ENCODE peak calls at places on chromosomes 12 and 14, in eight cellular contexts. U is B cell, D is AG04450, Z is heart right ventricle, K is nephron progenitor cell, Q is A673, A is upper lobe of right lung, C is dorsolateral prefrontal cortex. I is an unnamed sample.

GRCh38 chr12:28759334-28759733 is 389.7 kb upstream of the FAR2 start:
- DNase-seq in U (no peak), D (no peak), Z (no peak), K (no peak), Q (peak), A (no peak), C (no peak), I (no peak)

GRCh38 chr12:96196781-96197180 is 2.6 kb downstream of the ELK3 start:
- DNase-seq in U (no peak), D (no peak), Z (no peak), K (no peak), Q (no peak), A (no peak), C (no peak), I (no peak)

GRCh38 chr12:47237751-47238211 is 158.0 kb upstream of the AMIGO2 start:
- DNase-seq in U (no peak), D (no peak), Z (no peak), K (no peak), Q (no peak), A (no peak), C (no peak), I (no peak)

GRCh38 chr12:88839486-88839885 is 259.2 kb upstream of the KITLG start:
- DNase-seq in U (no peak), D (no peak), Z (no peak), K (no peak), Q (no peak), A (no peak), C (no peak), I (no peak)

GRCh38 chr12:7716391-7716790 is 5.2 kb downstream of the DPPA3 start:
- DNase-seq in U (peak), D (no peak), Z (no peak), K (no peak), Q (no peak), A (no peak), C (no peak), I (no peak)

GRCh38 chr14:22487401-22487800 is 101.6 kb downstream of the DAD1 start:
- DNase-seq in U (no peak), D (no peak), Z (no peak), K (no peak), Q (no peak), A (no peak), C (no peak), I (no peak)

GRCh38 chr12:7046383-7047143 is 14.0 kb upstream of the C1S start:
- DNase-seq in U (no peak), D (no peak), Z (no peak), K (no peak), Q (no peak), A (no peak), C (no peak), I (no peak)

GRCh38 chr12:47781479-47782371 is 8.7 kb downstream of the SLC48A1 start:
- DNase-seq in U (no peak), D (no peak), Z (no peak), K (no peak), Q (no peak), A (peak), C (no peak), I (no peak)

GRCh38 chr12:78584695-78585094 is 279.9 kb upstream of the SYT1 start:
- DNase-seq in U (no peak), D (no peak), Z (no peak), K (no peak), Q (peak), A (no peak), C (no peak), I (no peak)

GRCh38 chr12:132600048-132601032 is 10.0 kb downstream of the LRCOL1 start:
- DNase-seq in U (peak), D (no peak), Z (peak), K (peak), Q (peak), A (peak), C (peak), I (peak)

GRCh38 chr14:75426332-75427125 is 1.3 kb upstream of the JDP2 start:
- DNase-seq in U (peak), D (no peak), Z (no peak), K (no peak), Q (no peak), A (no peak), C (no peak), I (no peak)

GRCh38 chr12:109615556-109616229 is 42.1 kb downstream of the MVK start:
- DNase-seq in U (no peak), D (no peak), Z (no peak), K (no peak), Q (no peak), A (no peak), C (no peak), I (no peak)

GRCh38 chr12:109619002-109619604 is 45.5 kb downstream of the MVK start:
- DNase-seq in U (no peak), D (no peak), Z (no peak), K (no peak), Q (no peak), A (no peak), C (no peak), I (no peak)

GRCh38 chr12:109617496-109617895 is 43.9 kb downstream of the MVK start:
- DNase-seq in U (no peak), D (no peak), Z (no peak), K (no peak), Q (no peak), A (no peak), C (peak), I (no peak)

GRCh38 chr12:109621271-109621671 is 47.7 kb downstream of the MVK start:
- DNase-seq in U (no peak), D (no peak), Z (no peak), K (no peak), Q (peak), A (no peak), C (no peak), I (no peak)

GRCh38 chr12:109618091-109618490 is 44.5 kb downstream of the MVK start:
- DNase-seq in U (no peak), D (no peak), Z (no peak), K (no peak), Q (no peak), A (no peak), C (no peak), I (no peak)
- TF ChIP-seq CTCF in U (no peak), D (no peak), Z (no peak), K (no peak), Q (no peak), A (no peak), C (no peak), I (no peak)

GRCh38 chr14:80930836-80931389 is 10.6 kb downstream of the CEP128 start:
- DNase-seq in U (peak), D (peak), Z (no peak), K (no peak), Q (peak), A (no peak), C (no peak), I (no peak)

GRCh38 chr14:80924365-80925103 is 17.0 kb downstream of the CEP128 start:
- DNase-seq in U (no peak), D (no peak), Z (no peak), K (no peak), Q (no peak), A (no peak), C (no peak), I (no peak)

GRCh38 chr14:80930095-80930494 is 11.4 kb downstream of the CEP128 start:
- DNase-seq in U (no peak), D (no peak), Z (no peak), K (no peak), Q (no peak), A (no peak), C (no peak), I (no peak)

GRCh38 chr14:80926706-80927384 is 14.7 kb downstream of the CEP128 start:
- DNase-seq in U (no peak), D (peak), Z (no peak), K (no peak), Q (no peak), A (no peak), C (no peak), I (no peak)

GRCh38 chr14:80927385-80927989 is 14.1 kb downstream of the CEP128 start:
- DNase-seq in U (no peak), D (no peak), Z (no peak), K (no peak), Q (no peak), A (no peak), C (no peak), I (no peak)
- TF ChIP-seq CTCF in U (no peak), D (peak), Z (no peak), K (no peak), Q (peak), A (no peak), C (no peak), I (no peak)

GRCh38 chr12:13350381-13350780 is 153.9 kb downstream of the EMP1 start:
- DNase-seq in U (no peak), D (no peak), Z (no peak), K (no peak), Q (no peak), A (no peak), C (no peak), I (no peak)

GRCh38 chr12:13348464-13348863 is 151.9 kb downstream of the EMP1 start:
- DNase-seq in U (no peak), D (no peak), Z (no peak), K (no peak), Q (no peak), A (no peak), C (no peak), I (no peak)

GRCh38 chr12:13350946-13351345 is 154.4 kb downstream of the EMP1 start:
- DNase-seq in U (no peak), D (no peak), Z (no peak), K (no peak), Q (no peak), A (no peak), C (no peak), I (no peak)

GRCh38 chr12:13345722-13346121 is 149.2 kb downstream of the EMP1 start:
- DNase-seq in U (no peak), D (no peak), Z (no peak), K (no peak), Q (no peak), A (no peak), C (no peak), I (no peak)

GRCh38 chr12:13347241-13348043 is 150.9 kb downstream of the EMP1 start:
- DNase-seq in U (no peak), D (no peak), Z (no peak), K (no peak), Q (peak), A (no peak), C (peak), I (no peak)
- TF ChIP-seq CTCF in U (no peak), D (no peak), Z (no peak), K (no peak), Q (no peak), A (no peak), C (no peak), I (no peak)

DNA sequence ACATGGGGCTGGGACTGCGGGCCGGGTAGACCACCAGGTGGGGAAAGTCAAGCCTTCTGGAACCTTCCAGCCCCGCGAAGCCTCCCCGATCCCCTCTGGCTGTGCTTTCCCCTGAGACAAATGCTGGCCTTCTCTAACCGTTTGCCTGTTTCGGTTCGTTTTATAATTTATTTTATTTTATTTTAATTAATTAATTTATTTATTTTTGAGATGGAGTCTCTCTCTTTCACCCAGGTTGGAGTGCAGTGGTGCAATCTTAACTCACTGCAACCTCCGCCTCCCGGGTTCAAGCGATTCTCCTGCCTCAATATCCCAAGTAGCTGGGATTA is 16.8 kb upstream of the DLK1 start:
- DNase-seq in U (no peak), D (no peak), Z (no peak), K (no peak), Q (no peak), A (no peak), C (no peak), I (no peak)
- TF ChIP-seq CTCF in U (peak), D (no peak), Z (no peak), K (no peak), Q (peak), A (no peak), C (peak), I (peak)